ENCODE peak calls at places on chromosomes 11 and 22, in ten cellular contexts. One of them, this sample, is unnamed.

GRCh38 chr22:35651085-35651484 is 2.8 kb downstream of the APOL6 start:
- DNase-seq in Peyer's patch: no peak
- DNase-seq in K562: no peak
- DNase-seq in stomach: no peak
- DNase-seq in IMR-90: no peak
- DNase-seq in adrenal gland: no peak
- DNase-seq in ovary: no peak
- DNase-seq in HCT116: no peak
- DNase-seq in breast epithelium: no peak
- DNase-seq in lower leg skin: no peak
- DNase-seq in this sample: no peak

GRCh38 chr11:117998201-117998579 is 12.0 kb downstream of the IL10RA start:
- DNase-seq in Peyer's patch: no peak
- DNase-seq in K562: no peak
- DNase-seq in stomach: no peak
- DNase-seq in IMR-90: no peak
- DNase-seq in adrenal gland: no peak
- DNase-seq in ovary: no peak
- DNase-seq in HCT116: no peak
- DNase-seq in breast epithelium: no peak
- DNase-seq in lower leg skin: no peak
- DNase-seq in this sample: peak; percentile 56

GRCh38 chr22:17817511-17818065 is 43.3 kb upstream of the BID start:
- DNase-seq in Peyer's patch: no peak
- DNase-seq in K562: no peak
- DNase-seq in stomach: no peak
- DNase-seq in IMR-90: no peak
- DNase-seq in adrenal gland: no peak
- DNase-seq in ovary: no peak
- DNase-seq in HCT116: no peak
- DNase-seq in breast epithelium: no peak
- DNase-seq in lower leg skin: no peak
- DNase-seq in this sample: no peak

GRCh38 chr22:32991353-32992115 is 66.6 kb downstream of the SYN3 start:
- DNase-seq in Peyer's patch: no peak
- DNase-seq in K562: no peak
- DNase-seq in stomach: no peak
- DNase-seq in IMR-90: no peak
- DNase-seq in adrenal gland: peak; percentile 67
- DNase-seq in ovary: no peak
- DNase-seq in HCT116: no peak
- DNase-seq in breast epithelium: no peak
- DNase-seq in lower leg skin: peak; percentile 88
- DNase-seq in this sample: no peak

GRCh38 chr22:47225931-47226633 is 463.6 kb downstream of the TBC1D22A start:
- DNase-seq in Peyer's patch: no peak
- DNase-seq in K562: no peak
- DNase-seq in stomach: no peak
- DNase-seq in IMR-90: no peak
- DNase-seq in adrenal gland: no peak
- DNase-seq in ovary: no peak
- DNase-seq in HCT116: no peak
- DNase-seq in breast epithelium: no peak
- DNase-seq in lower leg skin: no peak
- DNase-seq in this sample: no peak

GRCh38 chr11:67002297-67002913 is 20.5 kb upstream of the SYT12 start:
- DNase-seq in Peyer's patch: no peak
- DNase-seq in K562: no peak
- DNase-seq in stomach: no peak
- DNase-seq in IMR-90: no peak
- DNase-seq in adrenal gland: no peak
- DNase-seq in ovary: no peak
- DNase-seq in HCT116: no peak
- DNase-seq in breast epithelium: no peak
- DNase-seq in lower leg skin: no peak
- DNase-seq in this sample: no peak

GRCh38 chr11:62054484-62055121 is 69.2 kb upstream of the INCENP start:
- DNase-seq in Peyer's patch: peak; percentile 61
- DNase-seq in K562: no peak
- DNase-seq in stomach: peak; percentile 48
- DNase-seq in IMR-90: peak; percentile 34
- DNase-seq in adrenal gland: no peak
- DNase-seq in ovary: no peak
- DNase-seq in HCT116: peak; percentile 87
- DNase-seq in breast epithelium: no peak
- DNase-seq in lower leg skin: no peak
- DNase-seq in this sample: no peak

GRCh38 chr11:114846040-114846791 is 167.9 kb downstream of the NXPE2 start:
- DNase-seq in Peyer's patch: no peak
- DNase-seq in K562: no peak
- DNase-seq in stomach: no peak
- DNase-seq in IMR-90: no peak
- DNase-seq in adrenal gland: no peak
- DNase-seq in ovary: no peak
- DNase-seq in HCT116: no peak
- DNase-seq in breast epithelium: no peak
- DNase-seq in lower leg skin: no peak
- DNase-seq in this sample: no peak

GRCh38 chr11:102197759-102198158 is 87.5 kb downstream of the YAP1 start:
- DNase-seq in Peyer's patch: no peak
- DNase-seq in K562: no peak
- DNase-seq in stomach: no peak
- DNase-seq in IMR-90: no peak
- DNase-seq in adrenal gland: no peak
- DNase-seq in ovary: no peak
- DNase-seq in HCT116: no peak
- DNase-seq in breast epithelium: no peak
- DNase-seq in lower leg skin: no peak
- DNase-seq in this sample: no peak

GRCh38 chr11:29448246-29448877 is 568.5 kb downstream of the KCNA4 start:
- DNase-seq in Peyer's patch: no peak
- DNase-seq in K562: no peak
- DNase-seq in stomach: no peak
- DNase-seq in IMR-90: peak; percentile 25
- DNase-seq in adrenal gland: peak; percentile 34
- DNase-seq in ovary: no peak
- DNase-seq in HCT116: peak; percentile 2
- DNase-seq in breast epithelium: no peak
- DNase-seq in lower leg skin: no peak
- DNase-seq in this sample: no peak

GRCh38 chr11:19055016-19055415 is 5.5 kb downstream of the MRGPRX2 start:
- DNase-seq in Peyer's patch: no peak
- DNase-seq in K562: no peak
- DNase-seq in stomach: no peak
- DNase-seq in IMR-90: no peak
- DNase-seq in adrenal gland: no peak
- DNase-seq in ovary: no peak
- DNase-seq in HCT116: no peak
- DNase-seq in breast epithelium: no peak
- DNase-seq in lower leg skin: no peak
- DNase-seq in this sample: no peak

GRCh38 chr11:119316017-119316728 is 757 bp downstream of the MCAM start:
- DNase-seq in Peyer's patch: no peak
- DNase-seq in K562: peak; percentile 50
- DNase-seq in stomach: no peak
- DNase-seq in IMR-90: no peak
- DNase-seq in adrenal gland: peak; percentile 58
- DNase-seq in ovary: peak; percentile 61
- DNase-seq in HCT116: no peak
- DNase-seq in breast epithelium: no peak
- DNase-seq in lower leg skin: no peak
- DNase-seq in this sample: no peak

GRCh38 chr11:44609028-44609782 is 43.7 kb downstream of the CD82 start:
- DNase-seq in Peyer's patch: no peak
- DNase-seq in K562: no peak
- DNase-seq in stomach: no peak
- DNase-seq in IMR-90: no peak
- DNase-seq in adrenal gland: no peak
- DNase-seq in ovary: no peak
- DNase-seq in HCT116: no peak
- DNase-seq in breast epithelium: no peak
- DNase-seq in lower leg skin: no peak
- DNase-seq in this sample: no peak
- TF ChIP-seq POLR2A in Peyer's patch: no peak
- TF ChIP-seq POLR2A in K562: no peak
- TF ChIP-seq POLR2A in stomach: no peak
- TF ChIP-seq POLR2A in IMR-90: no peak
- TF ChIP-seq POLR2A in adrenal gland: no peak
- TF ChIP-seq POLR2A in ovary: no peak
- TF ChIP-seq POLR2A in HCT116: no peak
- TF ChIP-seq POLR2A in breast epithelium: no peak
- TF ChIP-seq POLR2A in lower leg skin: no peak
- TF ChIP-seq POLR2A in this sample: no peak

GRCh38 chr11:126304457-126305072 is 705 bp downstream of the DCPS start:
- DNase-seq in Peyer's patch: peak; percentile 5
- DNase-seq in K562: no peak
- DNase-seq in stomach: no peak
- DNase-seq in IMR-90: no peak
- DNase-seq in adrenal gland: no peak
- DNase-seq in ovary: no peak
- DNase-seq in HCT116: no peak
- DNase-seq in breast epithelium: no peak
- DNase-seq in lower leg skin: no peak
- DNase-seq in this sample: no peak

GRCh38 chr11:126305699-126306098 is 1.8 kb downstream of the DCPS start:
- DNase-seq in Peyer's patch: peak; percentile 3
- DNase-seq in K562: no peak
- DNase-seq in stomach: no peak
- DNase-seq in IMR-90: no peak
- DNase-seq in adrenal gland: no peak
- DNase-seq in ovary: no peak
- DNase-seq in HCT116: no peak
- DNase-seq in breast epithelium: no peak
- DNase-seq in lower leg skin: no peak
- DNase-seq in this sample: no peak

GRCh38 chr11:126307706-126308105 is 3.8 kb downstream of the DCPS start:
- DNase-seq in Peyer's patch: peak; percentile 14
- DNase-seq in K562: no peak
- DNase-seq in stomach: no peak
- DNase-seq in IMR-90: peak; percentile 58
- DNase-seq in adrenal gland: no peak
- DNase-seq in ovary: no peak
- DNase-seq in HCT116: no peak
- DNase-seq in breast epithelium: no peak
- DNase-seq in lower leg skin: no peak
- DNase-seq in this sample: no peak

GRCh38 chr11:126308271-126308671 is 4.4 kb downstream of the DCPS start:
- DNase-seq in Peyer's patch: no peak
- DNase-seq in K562: no peak
- DNase-seq in stomach: no peak
- DNase-seq in IMR-90: no peak
- DNase-seq in adrenal gland: no peak
- DNase-seq in ovary: no peak
- DNase-seq in HCT116: no peak
- DNase-seq in breast epithelium: no peak
- DNase-seq in lower leg skin: no peak
- DNase-seq in this sample: no peak

DNA sequence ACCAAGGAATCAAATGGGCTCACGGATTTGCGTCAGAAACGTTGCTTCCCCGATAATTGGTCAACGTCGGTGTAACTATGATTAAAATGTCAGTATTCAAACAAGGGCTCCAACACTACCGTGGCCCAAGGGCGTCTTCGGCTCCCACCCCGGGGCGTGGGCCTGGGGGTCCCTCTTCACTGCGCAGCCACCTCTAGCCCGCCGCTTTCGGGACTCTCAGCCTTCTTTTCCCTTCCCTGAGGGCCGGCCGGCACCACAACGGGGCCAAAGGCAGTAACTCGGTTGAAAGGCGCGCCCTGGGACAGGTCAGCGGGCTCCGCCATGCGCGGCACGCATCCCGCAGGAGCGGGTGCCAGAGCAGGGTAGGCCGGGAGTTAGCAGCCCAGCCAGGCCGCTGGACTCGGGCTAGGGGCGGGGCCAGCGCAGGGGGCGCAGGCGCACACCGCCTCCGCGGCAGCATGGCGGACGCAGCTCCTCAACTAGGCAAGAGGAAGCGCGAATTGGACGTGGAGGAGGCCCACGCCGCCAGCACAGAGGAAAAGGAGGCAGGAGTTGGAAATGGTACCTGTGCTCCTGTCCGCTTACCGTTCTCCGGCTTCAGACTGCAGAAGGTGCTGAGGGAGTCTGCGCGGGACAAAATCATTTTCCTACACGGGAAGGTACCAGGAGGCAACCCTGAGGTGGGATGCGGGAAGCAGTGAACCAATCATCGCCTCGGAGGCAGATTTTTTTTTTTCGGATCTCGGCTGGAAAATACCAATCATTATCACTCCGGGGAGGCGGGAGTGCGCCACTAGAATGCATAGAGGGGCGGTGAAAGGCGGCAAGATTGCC is at the start of gene DCPS:
- DNase-seq in Peyer's patch: peak; percentile 93
- DNase-seq in K562: peak; percentile 96
- DNase-seq in stomach: peak; percentile 92
- DNase-seq in IMR-90: peak; percentile 88
- DNase-seq in adrenal gland: peak; percentile 90
- DNase-seq in ovary: peak; percentile 91
- DNase-seq in HCT116: peak; percentile 79
- DNase-seq in breast epithelium: peak; percentile 85
- DNase-seq in lower leg skin: peak; percentile 86
- DNase-seq in this sample: peak; percentile 94
- TF ChIP-seq POLR2A in Peyer's patch: peak; percentile 51
- TF ChIP-seq POLR2A in K562: peak; percentile 97
- TF ChIP-seq POLR2A in stomach: no peak
- TF ChIP-seq POLR2A in IMR-90: peak; percentile 90
- TF ChIP-seq POLR2A in adrenal gland: peak; percentile 64
- TF ChIP-seq POLR2A in ovary: peak; percentile 40
- TF ChIP-seq POLR2A in HCT116: peak; percentile 97
- TF ChIP-seq POLR2A in breast epithelium: peak; percentile 27
- TF ChIP-seq POLR2A in lower leg skin: no peak
- TF ChIP-seq POLR2A in this sample: peak; percentile 97

GRCh38 chr11:64206457-64207246 is at the start of gene FERMT3:
- DNase-seq in Peyer's patch: peak; percentile 87
- DNase-seq in K562: peak; percentile 73
- DNase-seq in stomach: peak; percentile 83
- DNase-seq in IMR-90: no peak
- DNase-seq in adrenal gland: peak; percentile 68
- DNase-seq in ovary: no peak
- DNase-seq in HCT116: no peak
- DNase-seq in breast epithelium: no peak
- DNase-seq in lower leg skin: peak; percentile 68
- DNase-seq in this sample: peak; percentile 72
- TF ChIP-seq POLR2A in Peyer's patch: peak; percentile 37
- TF ChIP-seq POLR2A in K562: peak; percentile 76
- TF ChIP-seq POLR2A in stomach: no peak
- TF ChIP-seq POLR2A in IMR-90: no peak
- TF ChIP-seq POLR2A in adrenal gland: no peak
- TF ChIP-seq POLR2A in ovary: no peak
- TF ChIP-seq POLR2A in HCT116: no peak
- TF ChIP-seq POLR2A in breast epithelium: no peak
- TF ChIP-seq POLR2A in lower leg skin: no peak
- TF ChIP-seq POLR2A in this sample: peak; percentile 52

DNA sequence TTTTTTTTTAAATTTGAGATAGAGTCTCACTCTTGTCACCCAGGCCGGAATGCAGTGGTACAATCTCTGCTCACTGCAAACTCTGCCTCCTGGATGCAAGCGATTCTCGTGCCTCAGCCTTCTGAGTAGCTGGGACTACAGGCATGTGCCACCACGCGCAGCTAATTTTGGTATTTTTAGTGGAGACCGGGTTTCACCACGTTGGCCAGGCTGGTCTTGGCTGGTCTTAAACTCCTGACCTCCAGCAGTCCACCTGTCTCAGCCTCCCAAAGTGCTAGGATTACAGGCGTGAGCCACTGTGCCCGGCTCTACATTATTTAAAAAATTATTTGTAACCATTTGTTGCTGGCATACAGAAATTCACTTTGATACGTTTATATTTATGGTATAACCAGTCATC is 18.6 kb downstream of the EP300 start:
- DNase-seq in Peyer's patch: no peak
- DNase-seq in K562: no peak
- DNase-seq in stomach: no peak
- DNase-seq in IMR-90: no peak
- DNase-seq in adrenal gland: no peak
- DNase-seq in ovary: no peak
- DNase-seq in HCT116: no peak
- DNase-seq in breast epithelium: no peak
- DNase-seq in lower leg skin: no peak
- DNase-seq in this sample: no peak
- TF ChIP-seq POLR2A in Peyer's patch: no peak
- TF ChIP-seq POLR2A in K562: no peak
- TF ChIP-seq POLR2A in stomach: no peak
- TF ChIP-seq POLR2A in IMR-90: no peak
- TF ChIP-seq POLR2A in adrenal gland: no peak
- TF ChIP-seq POLR2A in ovary: no peak
- TF ChIP-seq POLR2A in HCT116: no peak
- TF ChIP-seq POLR2A in breast epithelium: no peak
- TF ChIP-seq POLR2A in lower leg skin: no peak
- TF ChIP-seq POLR2A in this sample: no peak